ENCODE peak calls at places on chromosome 20, in nine cellular contexts. B, G, I, U, N, P, M, E and W are unnamed samples.
A peak's percentile ranks its signal among the peaks of the same experiment; 100 is the strongest.

GRCh38 chr20:19048898-19049889 is 163.2 kb upstream of the SLC24A3 start:
- DNase-seq in B (no peak), G (no peak), I (no peak), U (no peak), N (no peak), P (no peak), M (no peak), E (no peak), W (no peak)

GRCh38 chr20:17956099-17956685 is 12.4 kb downstream of the SNX5 start:
- DNase-seq in B (no peak), G (no peak), I (no peak), U (no peak), N (no peak), P (no peak), M (no peak), E (no peak), W (no peak)

GRCh38 chr20:53454675-53455276 is 138.9 kb downstream of the ZNF217 start:
- DNase-seq in B (no peak), G (no peak), I (no peak), U (no peak), N (no peak), P (no peak), M (no peak), E (no peak), W (no peak)

GRCh38 chr20:42024653-42025052 is 406.5 kb upstream of the CHD6 start:
- DNase-seq in B (no peak), G (no peak), I (no peak), U (no peak), N (no peak), P (no peak), M (no peak), E (no peak), W (no peak)

GRCh38 chr20:420721-421574 is 12.8 kb downstream of the RBCK1 start:
- DNase-seq in B (no peak), G (no peak), I (no peak), U (no peak), N (peak; percentile 10), P (no peak), M (no peak), E (no peak), W (no peak)

GRCh38 chr20:6920991-6921613 is 153.6 kb downstream of the BMP2 start:
- DNase-seq in B (no peak), G (no peak), I (no peak), U (no peak), N (no peak), P (no peak), M (no peak), E (no peak), W (no peak)

GRCh38 chr20:34111057-34111711 is 859 bp downstream of the EIF2S2 start:
- DNase-seq in B (peak; percentile 44), G (peak; percentile 88), I (no peak), U (no peak), N (no peak), P (no peak), M (peak; percentile 3), E (peak; percentile 4), W (no peak)

GRCh38 chr20:38268115-38268514 is 7.6 kb upstream of the KIAA1755 start:
- DNase-seq in B (no peak), G (no peak), I (no peak), U (no peak), N (no peak), P (no peak), M (no peak), E (no peak), W (no peak)

GRCh38 chr20:63980317-63980805 is 571 bp upstream of the PRPF6 start:
- DNase-seq in B (no peak), G (no peak), I (no peak), U (no peak), N (no peak), P (no peak), M (no peak), E (no peak), W (no peak)

GRCh38 chr20:15619341-15619740 is 953.9 kb downstream of the KIF16B start:
- DNase-seq in B (no peak), G (no peak), I (no peak), U (no peak), N (no peak), P (no peak), M (no peak), E (no peak), W (no peak)

GRCh38 chr20:57553376-57554018 is 7.4 kb upstream of the PCK1 start:
- DNase-seq in B (no peak), G (no peak), I (no peak), U (no peak), N (no peak), P (no peak), M (no peak), E (no peak), W (no peak)

GRCh38 chr20:31484001-31484400 is 8.9 kb downstream of the REM1 start:
- DNase-seq in B (no peak), G (no peak), I (no peak), U (no peak), N (no peak), P (no peak), M (no peak), E (no peak), W (no peak)

GRCh38 chr20:60572991-60573390 is 614.8 kb downstream of the CDH26 start:
- DNase-seq in B (no peak), G (no peak), I (no peak), U (no peak), N (no peak), P (no peak), M (no peak), E (no peak), W (no peak)

GRCh38 chr20:19785173-19785799 is 27.2 kb downstream of the RIN2 start:
- DNase-seq in B (peak; percentile 70), G (peak; percentile 81), I (no peak), U (no peak), N (no peak), P (no peak), M (no peak), E (no peak), W (no peak)

GRCh38 chr20:58623579-58624473 is 27.3 kb upstream of the STX16 start:
- DNase-seq in B (peak; percentile 62), G (peak; percentile 94), I (peak; percentile 85), U (peak; percentile 22), N (no peak), P (no peak), M (no peak), E (no peak), W (peak; percentile 85)

GRCh38 chr20:51803157-51803854 is 985 bp upstream of the SALL4 start:
- DNase-seq in B (no peak), G (no peak), I (no peak), U (no peak), N (no peak), P (no peak), M (no peak), E (no peak), W (no peak)

GRCh38 chr20:53413188-53413631 is 180.4 kb downstream of the ZNF217 start:
- DNase-seq in B (no peak), G (no peak), I (no peak), U (peak; percentile 13), N (peak; percentile 70), P (peak; percentile 33), M (peak; percentile 15), E (peak; percentile 37), W (no peak)

GRCh38 chr20:25067102-25067987 is 9.4 kb upstream of the ACSS1 start:
- DNase-seq in B (no peak), G (no peak), I (no peak), U (no peak), N (no peak), P (no peak), M (no peak), E (no peak), W (no peak)

GRCh38 chr20:33442136-33443005 is 1.2 kb downstream of the SNTA1 start:
- DNase-seq in B (no peak), G (no peak), I (no peak), U (no peak), N (no peak), P (no peak), M (no peak), E (no peak), W (no peak)

GRCh38 chr20:3994125-3994524 is 21.2 kb downstream of the RNF24 start:
- DNase-seq in B (no peak), G (no peak), I (no peak), U (no peak), N (no peak), P (no peak), M (no peak), E (no peak), W (no peak)

GRCh38 chr20:23920936-23921335 is 41.4 kb upstream of the CST5 start:
- DNase-seq in B (no peak), G (no peak), I (no peak), U (no peak), N (no peak), P (no peak), M (no peak), E (no peak), W (no peak)

GRCh38 chr20:38195041-38195504 is 30.0 kb upstream of the TGM2 start:
- DNase-seq in B (no peak), G (no peak), I (no peak), U (no peak), N (no peak), P (no peak), M (no peak), E (no peak), W (no peak)